ENCODE peak calls at places on chromosomes 3 and 15, in ten cellular contexts. One of them, this sample, is unnamed.

GRCh38 chr3:192917258-192917507 is 473 bp downstream of the MB21D2 start:
- DNase-seq in dorsolateral prefrontal cortex: no peak
- DNase-seq in stimulated activated naive CD4-positive, alpha-beta T cell: peak
- DNase-seq in NAMALWA: no peak
- DNase-seq in C1 segment of cervical spinal cord: no peak
- DNase-seq in sciatic nerve: no peak
- DNase-seq in adrenal gland: no peak
- DNase-seq in RWPE1: peak
- DNase-seq in prostate gland: no peak
- DNase-seq in cardiac muscle cell: no peak
- DNase-seq in this sample: no peak

GRCh38 chr3:29585368-29585767 is 304.5 kb downstream of the RBMS3 start:
- DNase-seq in cardiac muscle cell: no peak
- DNase-seq in RWPE1: no peak
- DNase-seq in dorsolateral prefrontal cortex: no peak
- DNase-seq in stimulated activated naive CD4-positive, alpha-beta T cell: no peak
- DNase-seq in NAMALWA: no peak
- DNase-seq in adrenal gland: no peak
- DNase-seq in sciatic nerve: no peak
- DNase-seq in prostate gland: peak
- DNase-seq in C1 segment of cervical spinal cord: no peak
- DNase-seq in this sample: no peak

GRCh38 chr3:187963003-187963676 is 190.8 kb upstream of the LPP start:
- DNase-seq in adrenal gland: no peak
- DNase-seq in sciatic nerve: no peak
- DNase-seq in dorsolateral prefrontal cortex: no peak
- DNase-seq in cardiac muscle cell: no peak
- DNase-seq in NAMALWA: peak
- DNase-seq in prostate gland: no peak
- DNase-seq in C1 segment of cervical spinal cord: no peak
- DNase-seq in stimulated activated naive CD4-positive, alpha-beta T cell: no peak
- DNase-seq in RWPE1: no peak
- DNase-seq in this sample: no peak

GRCh38 chr3:48468329-48468731 is 21.8 kb downstream of the ATRIP start:
- DNase-seq in adrenal gland: no peak
- DNase-seq in C1 segment of cervical spinal cord: no peak
- DNase-seq in dorsolateral prefrontal cortex: no peak
- DNase-seq in RWPE1: no peak
- DNase-seq in NAMALWA: no peak
- DNase-seq in cardiac muscle cell: no peak
- DNase-seq in stimulated activated naive CD4-positive, alpha-beta T cell: no peak
- DNase-seq in sciatic nerve: no peak
- DNase-seq in prostate gland: no peak
- DNase-seq in this sample: no peak

GRCh38 chr15:65421360-65422215 is 1.2 kb downstream of the IGDCC4 start:
- DNase-seq in adrenal gland: peak
- DNase-seq in cardiac muscle cell: peak
- DNase-seq in prostate gland: no peak
- DNase-seq in sciatic nerve: peak
- DNase-seq in C1 segment of cervical spinal cord: no peak
- DNase-seq in stimulated activated naive CD4-positive, alpha-beta T cell: no peak
- DNase-seq in dorsolateral prefrontal cortex: peak
- DNase-seq in RWPE1: no peak
- DNase-seq in NAMALWA: no peak
- DNase-seq in this sample: peak

GRCh38 chr15:22895465-22896190 is 57.2 kb downstream of the NIPA2 start:
- DNase-seq in RWPE1: peak
- DNase-seq in adrenal gland: no peak
- DNase-seq in sciatic nerve: no peak
- DNase-seq in C1 segment of cervical spinal cord: no peak
- DNase-seq in NAMALWA: no peak
- DNase-seq in cardiac muscle cell: no peak
- DNase-seq in stimulated activated naive CD4-positive, alpha-beta T cell: no peak
- DNase-seq in prostate gland: no peak
- DNase-seq in dorsolateral prefrontal cortex: no peak
- DNase-seq in this sample: peak

GRCh38 chr15:64158363-64159134 is 4.3 kb downstream of the PPIB start:
- DNase-seq in adrenal gland: no peak
- DNase-seq in sciatic nerve: no peak
- DNase-seq in stimulated activated naive CD4-positive, alpha-beta T cell: no peak
- DNase-seq in prostate gland: no peak
- DNase-seq in dorsolateral prefrontal cortex: no peak
- DNase-seq in NAMALWA: no peak
- DNase-seq in RWPE1: no peak
- DNase-seq in C1 segment of cervical spinal cord: no peak
- DNase-seq in cardiac muscle cell: no peak
- DNase-seq in this sample: no peak

GRCh38 chr3:28667646-28668376 is 319.2 kb upstream of the AZI2 start:
- DNase-seq in stimulated activated naive CD4-positive, alpha-beta T cell: no peak
- DNase-seq in cardiac muscle cell: peak
- DNase-seq in dorsolateral prefrontal cortex: no peak
- DNase-seq in NAMALWA: peak
- DNase-seq in prostate gland: peak
- DNase-seq in adrenal gland: peak
- DNase-seq in C1 segment of cervical spinal cord: no peak
- DNase-seq in sciatic nerve: peak
- DNase-seq in RWPE1: peak
- DNase-seq in this sample: peak

GRCh38 chr3:141877911-141878310 is 1.5 kb downstream of the ATP1B3 start:
- DNase-seq in prostate gland: no peak
- DNase-seq in dorsolateral prefrontal cortex: no peak
- DNase-seq in adrenal gland: no peak
- DNase-seq in cardiac muscle cell: peak
- DNase-seq in NAMALWA: peak
- DNase-seq in C1 segment of cervical spinal cord: no peak
- DNase-seq in RWPE1: peak
- DNase-seq in stimulated activated naive CD4-positive, alpha-beta T cell: no peak
- DNase-seq in sciatic nerve: no peak
- DNase-seq in this sample: peak

GRCh38 chr3:2098398-2099027 is at the start of gene CNTN4:
- DNase-seq in stimulated activated naive CD4-positive, alpha-beta T cell: no peak
- DNase-seq in sciatic nerve: peak
- DNase-seq in cardiac muscle cell: peak
- DNase-seq in RWPE1: peak
- DNase-seq in dorsolateral prefrontal cortex: peak
- DNase-seq in C1 segment of cervical spinal cord: peak
- DNase-seq in adrenal gland: peak
- DNase-seq in prostate gland: peak
- DNase-seq in NAMALWA: no peak
- DNase-seq in this sample: no peak

GRCh38 chr3:13504161-13504831 is 24.2 kb downstream of the HDAC11 start:
- DNase-seq in cardiac muscle cell: no peak
- DNase-seq in dorsolateral prefrontal cortex: peak
- DNase-seq in prostate gland: no peak
- DNase-seq in adrenal gland: no peak
- DNase-seq in RWPE1: peak
- DNase-seq in C1 segment of cervical spinal cord: no peak
- DNase-seq in sciatic nerve: no peak
- DNase-seq in NAMALWA: no peak
- DNase-seq in stimulated activated naive CD4-positive, alpha-beta T cell: no peak
- DNase-seq in this sample: no peak